ENCODE peak calls at places on chromosome 7, in nine cellular contexts. B is neuronal stem cell; D is effector memory CD4-positive, alpha-beta T cell; S is HFF-Myc; P is ovary; Y is heart right ventricle; K is CD8-positive, alpha-beta T cell; M is GM23248; W is AG04450. V is an unnamed sample.

GRCh38 chr7:23811540-23811939 is 101.5 kb downstream of the STK31 start:
- DNase-seq in W (no peak), Y (no peak), M (peak), B (no peak), D (no peak), S (no peak), K (no peak), P (no peak), V (peak)

GRCh38 chr7:77393261-77393660 is 22.9 kb downstream of the GSAP start:
- DNase-seq in K (no peak), S (no peak), W (no peak), P (no peak), B (no peak), M (peak), Y (no peak), D (no peak), V (no peak)

GRCh38 chr7:132190683-132191082 is 385.6 kb downstream of the PLXNA4 start:
- DNase-seq in K (no peak), D (no peak), M (no peak), B (no peak), Y (no peak), P (no peak), S (no peak), W (no peak), V (no peak)

GRCh38 chr7:140625908-140626868 is 14.4 kb downstream of the DENND2A start:
- DNase-seq in P (peak), B (no peak), S (peak), M (peak), K (no peak), D (no peak), Y (peak), W (peak), V (peak)

GRCh38 chr7:132436121-132436520 is 140.1 kb downstream of the PLXNA4 start:
- DNase-seq in M (no peak), D (no peak), Y (no peak), P (no peak), K (no peak), W (no peak), B (no peak), S (no peak), V (no peak)

GRCh38 chr7:33534830-33535229 is 370.5 kb upstream of the BMPER start:
- DNase-seq in P (no peak), B (peak), S (no peak), K (no peak), D (no peak), W (peak), M (peak), Y (no peak), V (no peak)

GRCh38 chr7:127895814-127896280 is 135.4 kb downstream of the LRRC4 start:
- DNase-seq in K (no peak), B (no peak), P (no peak), S (no peak), W (no peak), M (peak), Y (no peak), D (no peak), V (no peak)

GRCh38 chr7:50497068-50497642 is 47.0 kb upstream of the FIGNL1 start:
- DNase-seq in D (no peak), Y (no peak), S (no peak), P (no peak), K (no peak), W (no peak), M (peak), B (no peak), V (peak)

GRCh38 chr7:141193066-141193465 is 119.2 kb downstream of the TMEM178B start:
- DNase-seq in Y (no peak), D (no peak), M (no peak), B (no peak), P (no peak), K (no peak), S (no peak), W (no peak), V (no peak)

GRCh38 chr7:33721895-33722294 is 183.4 kb upstream of the BMPER start:
- DNase-seq in P (no peak), K (no peak), B (no peak), W (no peak), D (no peak), Y (no peak), M (no peak), S (no peak), V (no peak)

GRCh38 chr7:22404421-22405023 is 47.6 kb upstream of the RAPGEF5 start:
- DNase-seq in M (no peak), P (no peak), B (no peak), Y (no peak), S (no peak), K (no peak), W (no peak), D (no peak), V (no peak)

GRCh38 chr7:135925205-135925604 is 52.0 kb downstream of the MTPN start:
- DNase-seq in W (no peak), P (no peak), M (no peak), Y (no peak), S (no peak), K (no peak), D (no peak), B (no peak), V (no peak)

GRCh38 chr7:32616625-32617024 is 121.3 kb downstream of the AVL9 start:
- DNase-seq in S (peak), Y (peak), K (no peak), D (no peak), P (no peak), W (no peak), M (peak), B (no peak), V (no peak)

GRCh38 chr7:106868364-106868763 is 3.3 kb downstream of the PIK3CG start:
- DNase-seq in P (no peak), S (no peak), K (no peak), D (no peak), Y (no peak), B (no peak), M (no peak), W (no peak), V (no peak)

GRCh38 chr7:116652793-116653192 is 19.2 kb upstream of the MET start:
- DNase-seq in K (no peak), D (no peak), Y (no peak), W (no peak), S (no peak), P (no peak), B (no peak), M (peak), V (no peak)

GRCh38 chr7:101547916-101548599 is 81.0 kb downstream of the MYL10 start:
- DNase-seq in B (no peak), D (no peak), W (no peak), S (no peak), P (no peak), K (no peak), Y (no peak), M (no peak), V (no peak)

GRCh38 chr7:44307301-44307900 is 18.0 kb downstream of the CAMK2B start:
- DNase-seq in M (peak), K (no peak), P (peak), B (no peak), D (no peak), S (peak), W (no peak), Y (no peak), V (peak)

GRCh38 chr7:127809285-127809702 is 157.3 kb downstream of the SND1 start:
- DNase-seq in K (no peak), M (peak), W (peak), D (no peak), P (no peak), B (no peak), S (peak), Y (no peak), V (peak)

GRCh38 chr7:134946260-134946659 is 40.0 kb upstream of the AGBL3 start:
- DNase-seq in K (no peak), S (no peak), P (no peak), Y (no peak), B (no peak), M (peak), D (no peak), W (no peak), V (peak)

GRCh38 chr7:108455833-108456677 is at the start of gene NRCAM:
- DNase-seq in Y (peak), S (no peak), D (no peak), W (no peak), B (peak), M (peak), P (peak), K (peak), V (peak)

GRCh38 chr7:139571651-139572050 is 48.2 kb downstream of the CLEC2L start:
- DNase-seq in M (no peak), P (peak), K (no peak), S (no peak), Y (no peak), W (no peak), B (no peak), D (no peak), V (no peak)

GRCh38 chr7:98733036-98733435 is 116.0 kb downstream of the NPTX2 start:
- DNase-seq in W (no peak), Y (no peak), B (no peak), P (no peak), S (no peak), K (no peak), M (peak), D (no peak), V (peak)

GRCh38 chr7:107813524-107813923 is 10.5 kb upstream of the SLC26A3 start:
- DNase-seq in Y (no peak), W (no peak), K (no peak), M (no peak), D (no peak), B (no peak), S (no peak), P (no peak), V (no peak)

GRCh38 chr7:133984023-133984422 is 143.1 kb upstream of the LRGUK start:
- DNase-seq in Y (no peak), S (no peak), W (no peak), M (no peak), P (no peak), D (no peak), K (no peak), B (no peak), V (peak)

GRCh38 chr7:82810558-82811259 is 352.0 kb downstream of the PCLO start:
- DNase-seq in M (peak), S (peak), K (no peak), B (peak), W (peak), D (no peak), Y (no peak), P (no peak), V (peak)

GRCh38 chr7:99433158-99433557 is 5.4 kb downstream of the PTCD1 start:
- DNase-seq in Y (no peak), B (no peak), S (no peak), W (no peak), K (no peak), M (no peak), P (no peak), D (no peak), V (no peak)

GRCh38 chr7:27745064-27745583 is 5.2 kb downstream of the TAX1BP1 start:
- DNase-seq in P (no peak), W (peak), D (no peak), B (no peak), Y (no peak), M (peak), S (peak), K (no peak), V (peak)

GRCh38 chr7:71636329-71636728 is 504.4 kb downstream of the GALNT17 start:
- DNase-seq in B (no peak), S (no peak), K (no peak), M (peak), Y (no peak), W (no peak), P (no peak), D (no peak), V (no peak)

GRCh38 chr7:149027560-149028345 is 552 bp downstream of the PDIA4 start:
- DNase-seq in K (peak), P (no peak), Y (no peak), M (peak), W (no peak), S (no peak), D (no peak), B (peak), V (peak)

GRCh38 chr7:18698258-18698734 is 202.7 kb downstream of the HDAC9 start:
- DNase-seq in W (no peak), M (no peak), K (no peak), B (no peak), D (no peak), P (no peak), S (no peak), Y (no peak), V (no peak)

DNA sequence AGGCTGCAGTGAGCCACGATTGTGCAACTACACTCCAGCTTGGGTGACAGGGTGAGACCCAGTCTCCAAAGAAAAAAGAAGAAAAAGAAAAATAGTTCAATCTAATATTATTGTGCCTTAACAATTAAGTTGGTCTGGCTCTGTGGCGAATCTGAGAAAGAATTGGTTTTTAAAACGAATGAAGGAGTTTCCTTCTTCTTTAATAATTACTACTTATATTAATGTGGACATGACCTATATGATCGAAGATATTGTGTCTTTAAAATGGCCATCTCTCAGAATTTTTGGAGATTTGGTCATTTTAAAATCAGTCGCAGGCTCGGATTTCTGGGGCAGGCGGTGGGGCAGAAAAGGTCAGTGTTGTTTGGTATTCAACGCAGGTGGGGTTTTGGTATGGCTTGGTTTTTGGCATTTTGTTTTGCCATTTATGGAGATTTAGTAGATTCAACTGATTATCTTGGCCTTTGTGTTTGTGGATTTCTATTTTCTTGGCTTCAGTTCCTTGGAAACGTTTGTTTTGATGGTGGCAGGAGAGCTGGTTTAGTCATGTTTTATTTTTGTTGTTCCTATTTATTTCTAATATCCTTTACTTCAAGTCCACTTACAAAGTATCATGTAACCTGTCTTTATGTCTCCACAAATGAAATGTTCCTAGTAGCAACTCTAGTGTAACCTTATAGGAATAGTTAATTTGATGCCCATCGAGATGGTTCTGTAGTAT is 178.8 kb upstream of the MKLN1 start:
- DNase-seq in P (no peak), K (no peak), W (no peak), Y (no peak), B (no peak), D (no peak), S (no peak), M (no peak), V (no peak)
- H3K4me3 ChIP-seq in P (no peak), K (no peak), W (no peak), Y (no peak), B (no peak), D (no peak), S (no peak), M (no peak), V (no peak)

GRCh38 chr7:4842302-4843064 is 19.3 kb downstream of the PAPOLB start:
- DNase-seq in S (no peak), B (no peak), P (no peak), Y (no peak), K (no peak), W (no peak), D (no peak), M (peak), V (no peak)
- H3K4me3 ChIP-seq in S (no peak), B (no peak), P (no peak), Y (no peak), K (no peak), W (no peak), D (no peak), M (no peak), V (no peak)

GRCh38 chr7:2566890-2567662 is 8.3 kb downstream of the IQCE start:
- DNase-seq in S (no peak), B (no peak), P (no peak), K (no peak), D (no peak), W (peak), M (peak), Y (no peak), V (no peak)
- H3K4me3 ChIP-seq in S (no peak), B (no peak), P (no peak), K (no peak), D (no peak), W (peak), M (no peak), Y (no peak), V (no peak)

GRCh38 chr7:126022452-126022851 is 1092.8 kb upstream of the POT1 start:
- DNase-seq in M (no peak), S (no peak), P (no peak), W (no peak), K (no peak), Y (no peak), D (no peak), B (no peak), V (no peak)

DNA sequence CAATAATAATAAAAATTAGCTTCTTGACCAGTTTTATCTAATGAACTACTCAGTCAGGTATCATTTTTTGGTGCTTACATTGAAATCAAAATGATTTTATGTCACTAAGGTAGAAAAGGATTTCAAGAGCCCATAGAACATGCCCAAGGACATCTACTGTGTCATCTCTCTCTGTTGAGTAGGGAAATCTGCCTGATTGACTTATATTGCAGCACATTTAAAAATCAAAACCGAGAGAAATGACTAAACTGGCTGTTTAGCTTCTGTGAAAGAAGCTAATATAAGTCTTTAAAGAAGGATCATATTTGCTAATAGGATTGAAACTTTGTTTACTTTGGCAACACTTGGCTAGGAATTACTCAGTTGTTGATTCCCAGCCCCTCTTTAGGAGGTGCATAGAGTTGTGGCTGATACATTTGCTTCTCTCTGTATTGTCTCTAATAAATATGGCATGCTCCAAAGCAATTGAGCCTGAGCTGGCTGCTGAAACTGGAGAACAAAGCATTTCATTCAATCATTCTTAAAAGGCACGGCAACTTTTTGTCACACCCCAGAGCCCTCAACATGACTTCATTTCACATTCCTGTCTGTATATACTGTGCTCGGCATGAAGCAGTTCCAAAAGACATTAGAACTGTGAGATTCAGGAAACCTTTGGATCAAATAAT is 1096.9 kb upstream of the POT1 start:
- DNase-seq in K (no peak), B (peak), S (no peak), D (no peak), M (no peak), Y (no peak), P (no peak), W (no peak), V (peak)
- H3K4me3 ChIP-seq in K (no peak), B (no peak), S (no peak), D (no peak), M (no peak), Y (no peak), P (no peak), W (no peak), V (no peak)

GRCh38 chr7:2667843-2668242 is 20.2 kb upstream of the AMZ1 start:
- DNase-seq in K (no peak), W (no peak), Y (peak), D (no peak), M (no peak), S (no peak), B (no peak), P (no peak), V (no peak)

GRCh38 chr7:2670171-2670570 is 17.8 kb upstream of the AMZ1 start:
- DNase-seq in S (no peak), D (no peak), B (no peak), K (no peak), M (no peak), Y (no peak), P (no peak), W (no peak), V (no peak)

GRCh38 chr7:2668401-2668800 is 19.6 kb upstream of the AMZ1 start:
- DNase-seq in B (no peak), K (no peak), S (no peak), M (peak), D (no peak), P (no peak), W (peak), Y (peak), V (no peak)

GRCh38 chr7:2673934-2674333 is 14.1 kb upstream of the AMZ1 start:
- DNase-seq in Y (no peak), D (no peak), M (no peak), K (no peak), S (no peak), P (no peak), B (no peak), W (no peak), V (no peak)

DNA sequence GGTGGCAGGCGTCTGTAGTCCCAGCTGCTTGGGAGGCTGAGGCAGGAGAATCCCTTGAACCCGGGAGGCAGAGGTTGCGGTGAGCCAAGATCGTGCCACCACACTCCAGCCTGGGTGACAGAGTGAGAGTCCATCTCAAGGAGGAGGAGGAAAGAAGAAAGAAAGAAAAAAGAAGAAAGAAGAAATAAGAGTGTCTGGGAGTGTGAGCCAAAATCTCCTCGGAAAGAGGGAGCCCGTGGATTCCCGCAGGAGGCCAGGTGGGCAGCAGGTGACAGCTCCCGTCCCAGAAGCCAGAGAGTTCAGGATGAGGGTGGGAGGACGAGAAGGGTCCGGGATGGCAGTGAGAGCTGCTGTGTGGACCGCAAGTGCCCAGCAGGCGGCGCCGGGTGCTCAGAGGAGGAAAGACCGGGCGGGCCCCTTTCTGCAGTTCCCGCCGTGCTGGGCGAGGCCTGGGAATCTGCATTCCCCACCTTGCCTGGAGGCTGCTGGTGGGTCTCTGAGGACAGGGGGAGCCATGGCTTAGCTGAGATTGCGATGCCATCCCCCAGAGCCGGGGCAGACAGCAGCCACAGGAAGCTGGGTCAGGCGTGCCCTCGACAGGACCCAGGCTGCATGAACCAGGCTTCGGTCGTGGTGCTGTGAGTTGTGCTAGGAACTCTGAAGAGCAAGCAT is 17.1 kb upstream of the AMZ1 start:
- DNase-seq in Y (peak), D (peak), K (peak), M (peak), B (peak), P (peak), S (no peak), W (no peak), V (peak)
- H3K4me3 ChIP-seq in Y (no peak), D (no peak), K (no peak), M (no peak), B (no peak), P (no peak), S (no peak), W (no peak), V (no peak)

DNA sequence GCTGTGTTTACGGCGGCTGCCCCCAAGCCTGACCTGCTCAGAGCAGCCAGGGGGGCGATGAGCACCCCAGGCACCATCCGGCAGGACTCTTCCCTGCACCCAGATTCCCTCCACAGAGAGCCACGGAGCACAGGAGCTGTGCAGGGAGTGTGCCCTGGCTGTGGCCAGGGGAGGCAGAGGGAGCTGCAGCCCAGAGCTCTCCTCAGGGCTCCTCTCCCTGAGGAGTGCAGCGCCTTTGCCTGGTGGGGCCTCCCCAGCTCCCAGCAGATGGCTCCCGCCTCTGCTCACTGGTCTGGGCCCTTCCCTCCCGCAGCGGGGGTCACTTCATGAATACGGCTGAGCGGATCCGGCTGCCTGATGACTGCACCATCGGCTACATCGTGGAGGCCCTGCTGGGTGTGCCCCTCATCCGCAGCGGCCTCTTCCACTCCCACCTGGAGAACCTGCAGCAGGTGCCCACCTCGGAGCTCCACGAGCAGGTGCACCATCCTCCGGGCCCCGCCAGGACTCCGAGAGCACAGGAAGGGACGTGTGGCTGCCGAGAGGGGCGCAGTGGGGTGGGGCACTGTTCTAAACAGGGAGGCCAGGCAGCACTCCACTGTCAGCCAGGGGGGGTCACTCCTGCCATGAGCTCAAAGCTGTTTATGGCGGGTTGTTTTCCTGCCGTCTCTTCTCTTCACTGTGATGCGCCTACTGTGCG is 6.5 kb downstream of the LFNG start:
- DNase-seq in M (no peak), P (no peak), D (no peak), K (peak), B (no peak), Y (peak), S (no peak), W (no peak), V (no peak)
- H3K4me3 ChIP-seq in M (no peak), P (no peak), D (no peak), K (no peak), B (no peak), Y (no peak), S (no peak), W (no peak), V (no peak)

V was measured in A673.